ENCODE peak calls at places on chromosomes 7 and 10, in four cellular contexts. One of them, this sample, is unnamed.

GRCh38 chr7:100687740-100688592 is 6.1 kb downstream of the GIGYF1 start:
- DNase-seq in GM12878: no peak
- DNase-seq in HepG2: no peak
- DNase-seq in K562: peak
- DNase-seq in this sample: no peak

GRCh38 chr7:118949031-118949430 is 724.5 kb downstream of the ANKRD7 start:
- DNase-seq in HepG2: no peak
- DNase-seq in GM12878: no peak
- DNase-seq in K562: no peak
- DNase-seq in this sample: no peak

GRCh38 chr10:113169853-113170455 is 219.9 kb downstream of the TCF7L2 start:
- DNase-seq in HepG2: no peak
- DNase-seq in GM12878: peak
- DNase-seq in K562: no peak
- DNase-seq in this sample: no peak

GRCh38 chr7:24665564-24666294 is 91.5 kb downstream of the GSDME start:
- DNase-seq in GM12878: peak
- DNase-seq in K562: peak
- DNase-seq in HepG2: peak
- DNase-seq in this sample: peak

GRCh38 chr7:72039460-72039859 is 372.7 kb downstream of the CALN1 start:
- DNase-seq in GM12878: no peak
- DNase-seq in HepG2: no peak
- DNase-seq in K562: no peak
- DNase-seq in this sample: no peak

GRCh38 chr7:4080954-4081353 is 601.1 kb upstream of the FOXK1 start:
- DNase-seq in K562: no peak
- DNase-seq in HepG2: no peak
- DNase-seq in GM12878: no peak
- DNase-seq in this sample: no peak

GRCh38 chr10:89480047-89480446 is 55.3 kb downstream of the SLC16A12 start:
- DNase-seq in K562: no peak
- DNase-seq in GM12878: no peak
- DNase-seq in HepG2: no peak
- DNase-seq in this sample: no peak

GRCh38 chr7:100465702-100466311 is 1.7 kb upstream of the SPACDR start:
- DNase-seq in K562: peak
- DNase-seq in HepG2: peak
- DNase-seq in GM12878: no peak
- DNase-seq in this sample: no peak

GRCh38 chr10:66982792-66983481 is 57.1 kb downstream of the LRRTM3 start:
- DNase-seq in GM12878: no peak
- DNase-seq in HepG2: no peak
- DNase-seq in K562: no peak
- DNase-seq in this sample: no peak

GRCh38 chr10:123678376-123678775 is 12.2 kb downstream of the GPR26 start:
- DNase-seq in GM12878: no peak
- DNase-seq in K562: peak
- DNase-seq in HepG2: no peak
- DNase-seq in this sample: no peak

GRCh38 chr7:22578048-22578770 is 78.2 kb upstream of the STEAP1B start:
- DNase-seq in HepG2: no peak
- DNase-seq in GM12878: no peak
- DNase-seq in K562: no peak
- DNase-seq in this sample: no peak

GRCh38 chr10:102776779-102777417 is 33.1 kb downstream of the WBP1L start:
- DNase-seq in K562: peak
- DNase-seq in HepG2: peak
- DNase-seq in GM12878: no peak
- DNase-seq in this sample: no peak

DNA sequence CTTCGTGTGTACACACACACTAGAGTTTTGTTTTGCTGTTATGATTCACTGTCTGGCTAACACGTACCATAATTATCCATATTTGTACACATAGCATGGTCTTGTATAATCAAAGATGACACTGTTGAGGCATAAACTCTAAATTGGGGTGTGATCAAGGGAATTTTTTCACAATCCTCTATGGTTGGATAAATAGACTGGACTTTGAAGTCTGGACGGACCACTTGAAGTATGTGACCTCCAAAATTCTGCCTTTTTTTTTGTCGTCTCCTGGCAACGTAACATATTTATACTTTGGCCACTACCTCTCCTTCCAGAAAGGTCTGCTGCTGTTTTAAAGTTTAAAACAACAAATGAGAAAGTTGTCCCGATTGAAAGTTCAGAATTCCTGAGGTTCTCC is 193.4 kb downstream of the CACNB2 start:
- DNase-seq in K562: no peak
- DNase-seq in GM12878: no peak
- DNase-seq in HepG2: peak
- DNase-seq in this sample: no peak
- TF ChIP-seq SP1 in K562: no peak
- TF ChIP-seq SP1 in GM12878: no peak
- TF ChIP-seq SP1 in HepG2: no peak
- TF ChIP-seq SP1 in this sample: no peak

GRCh38 chr7:1940402-1940786 is 270.3 kb downstream of the ELFN1 start:
- DNase-seq in K562: peak
- DNase-seq in HepG2: no peak
- DNase-seq in GM12878: peak
- DNase-seq in this sample: no peak
- TF ChIP-seq POLR2A in K562: no peak
- TF ChIP-seq POLR2A in HepG2: no peak
- TF ChIP-seq POLR2A in GM12878: peak
- TF ChIP-seq POLR2A in this sample: no peak

DNA sequence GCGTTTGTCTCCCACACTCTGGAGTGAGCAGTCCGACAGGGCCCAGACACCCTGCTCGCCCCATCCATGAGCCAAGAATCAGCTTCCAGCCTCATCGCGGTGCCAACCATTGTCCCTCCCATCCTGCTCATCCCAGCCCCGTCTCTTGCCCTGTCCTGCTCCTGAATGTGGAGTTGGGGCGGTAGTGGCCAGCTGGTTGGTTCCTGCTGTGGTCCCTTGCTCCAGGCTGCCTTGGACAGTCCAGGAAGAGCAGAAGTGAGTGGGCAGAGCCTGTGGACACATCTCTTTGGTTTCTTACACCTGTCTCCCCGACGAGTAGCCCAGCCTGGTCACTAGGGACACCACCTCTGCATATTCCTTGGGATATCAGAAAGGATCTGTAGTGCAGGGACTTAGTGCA is 63.9 kb downstream of the CDH23 start:
- DNase-seq in K562: no peak
- DNase-seq in GM12878: no peak
- DNase-seq in HepG2: no peak
- DNase-seq in this sample: no peak
- TF ChIP-seq SP1 in K562: no peak
- TF ChIP-seq SP1 in GM12878: no peak
- TF ChIP-seq SP1 in HepG2: no peak
- TF ChIP-seq SP1 in this sample: no peak

GRCh38 chr10:17228081-17229015 is at the start of gene VIM:
- DNase-seq in HepG2: no peak
- DNase-seq in GM12878: peak
- DNase-seq in K562: peak
- DNase-seq in this sample: peak
- TF ChIP-seq POLR2A in HepG2: no peak
- TF ChIP-seq POLR2A in GM12878: peak
- TF ChIP-seq POLR2A in K562: peak
- TF ChIP-seq POLR2A in this sample: no peak

DNA sequence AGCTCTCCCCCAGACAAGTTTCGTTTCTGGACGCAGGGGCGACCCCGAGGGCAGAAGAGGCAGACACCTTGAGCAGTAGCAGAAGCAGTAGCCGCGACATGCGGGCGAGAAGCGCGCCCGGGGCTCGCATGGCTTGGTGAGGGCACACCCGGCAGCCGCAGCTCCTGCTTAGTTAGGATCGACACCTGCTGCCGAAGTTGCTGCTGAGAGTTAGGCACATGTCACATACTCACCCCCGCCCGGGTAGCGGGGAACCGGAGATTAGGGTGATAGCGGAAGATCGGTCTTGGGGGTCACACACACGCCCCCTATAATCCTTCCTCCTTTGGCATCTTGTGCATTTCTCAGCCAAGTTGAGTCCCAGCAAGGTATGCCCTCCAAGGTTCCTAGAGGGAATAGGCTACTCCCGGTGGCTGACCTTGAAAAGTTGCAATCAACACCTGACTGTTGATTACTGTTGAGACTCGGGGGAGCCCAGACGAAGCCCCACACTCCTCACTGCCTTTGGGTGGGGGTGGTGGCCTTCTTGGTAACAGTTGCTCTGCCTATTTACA is 668 bp downstream of the GPR37 start:
- DNase-seq in K562: no peak
- DNase-seq in GM12878: no peak
- DNase-seq in HepG2: no peak
- DNase-seq in this sample: no peak
- TF ChIP-seq SP1 in K562: no peak
- TF ChIP-seq SP1 in GM12878: no peak
- TF ChIP-seq SP1 in HepG2: no peak
- TF ChIP-seq SP1 in this sample: no peak

This sample was measured in HCT116.